ENCODE peak calls at places on chromosomes 7 and 10, in six cellular contexts. F is occipital lobe; R is cerebellum; W is effector memory CD8-positive, alpha-beta T cell; Q is EH; X is activated T-cell treated with anti-CD3 and anti-CD28 coated beads, Interleukin-2, amount 50 U/mL, for 1 hour. C is an unnamed sample.

GRCh38 chr10:45000138-45000763 is 472 bp upstream of the ZNF22 start:
- DNase-seq in F (no peak), R (no peak), W (no peak), Q (no peak), X (no peak), C (no peak)

GRCh38 chr7:30584970-30585369 is 9.7 kb upstream of the GARS1 start:
- DNase-seq in F (no peak), R (no peak), W (no peak), Q (no peak), X (no peak), C (no peak)

GRCh38 chr7:100371561-100372171 is 1.6 kb upstream of the PILRA start:
- DNase-seq in F (no peak), R (no peak), W (no peak), Q (no peak), X (no peak), C (no peak)

GRCh38 chr7:133735222-133735621 is 391.9 kb upstream of the LRGUK start:
- DNase-seq in F (no peak), R (no peak), W (no peak), Q (peak), X (no peak), C (no peak)

GRCh38 chr10:101411598-101411997 is 57.6 kb downstream of the BTRC start:
- DNase-seq in F (no peak), R (no peak), W (no peak), Q (no peak), X (no peak), C (no peak)

GRCh38 chr10:11178606-11179221 is 161.0 kb downstream of the CELF2 start:
- DNase-seq in F (peak), R (no peak), W (peak), Q (peak), X (peak), C (no peak)

GRCh38 chr7:36509962-36510361 is 120.3 kb downstream of the ANLN start:
- DNase-seq in F (no peak), R (no peak), W (no peak), Q (no peak), X (no peak), C (no peak)

GRCh38 chr7:112887-113286 is 79.5 kb upstream of the FAM20C start:
- DNase-seq in F (no peak), R (no peak), W (no peak), Q (no peak), X (no peak), C (no peak)

GRCh38 chr10:18713077-18713476 is 53.8 kb downstream of the ARL5B start:
- DNase-seq in F (no peak), R (no peak), W (no peak), Q (peak), X (no peak), C (no peak)

GRCh38 chr7:47204709-47205108 is 377.2 kb downstream of the TNS3 start:
- DNase-seq in F (no peak), R (no peak), W (no peak), Q (no peak), X (no peak), C (no peak)

GRCh38 chr10:121862624-121863023 is 65.2 kb downstream of the ATE1 start:
- DNase-seq in F (no peak), R (no peak), W (no peak), Q (no peak), X (no peak), C (no peak)

GRCh38 chr10:48788551-48788950 is 103.9 kb downstream of the WDFY4 start:
- DNase-seq in F (no peak), R (no peak), W (no peak), Q (no peak), X (no peak), C (no peak)

GRCh38 chr10:49000437-49001398 is 61.1 kb upstream of the LRRC18 start:
- DNase-seq in F (no peak), R (peak), W (no peak), Q (no peak), X (no peak), C (no peak)

GRCh38 chr7:156065400-156065799 is 253.1 kb upstream of the SHH start:
- DNase-seq in F (no peak), R (no peak), W (no peak), Q (no peak), X (no peak), C (no peak)

GRCh38 chr10:62302760-62303159 is 34.1 kb upstream of the RTKN2 start:
- DNase-seq in F (no peak), R (no peak), W (no peak), Q (no peak), X (no peak), C (no peak)

GRCh38 chr7:20407585-20408466 is 77.1 kb downstream of the ITGB8 start:
- DNase-seq in F (no peak), R (no peak), W (no peak), Q (no peak), X (no peak), C (no peak)

GRCh38 chr7:75756340-75757297 is 15.4 kb downstream of the CCL26 start:
- DNase-seq in F (no peak), R (no peak), W (no peak), Q (peak), X (no peak), C (no peak)

GRCh38 chr10:67017218-67017617 is 91.4 kb downstream of the LRRTM3 start:
- DNase-seq in F (no peak), R (no peak), W (no peak), Q (no peak), X (no peak), C (no peak)

GRCh38 chr7:18125536-18125935 is 97.9 kb upstream of the PRPS1L1 start:
- DNase-seq in F (no peak), R (no peak), W (no peak), Q (no peak), X (no peak), C (no peak)

GRCh38 chr7:55641811-55642210 is 69.5 kb upstream of the VOPP1 start:
- DNase-seq in F (no peak), R (no peak), W (no peak), Q (no peak), X (no peak), C (peak)

GRCh38 chr10:116626815-116627214 is 6.1 kb downstream of the PNLIPRP2 start:
- DNase-seq in F (no peak), R (no peak), W (no peak), Q (no peak), X (no peak), C (no peak)

GRCh38 chr7:45225560-45226335 is 68.2 kb downstream of the RAMP3 start:
- DNase-seq in F (no peak), R (peak), W (no peak), Q (no peak), X (no peak), C (no peak)

GRCh38 chr7:14894826-14895225 is 7.7 kb downstream of the DGKB start:
- DNase-seq in F (no peak), R (no peak), W (no peak), Q (no peak), X (no peak), C (no peak)

GRCh38 chr7:19122018-19122588 is 4.7 kb upstream of the TWIST1 start:
- DNase-seq in F (no peak), R (no peak), W (no peak), Q (peak), X (no peak), C (no peak)

GRCh38 chr7:36262286-36262685 is 109.2 kb downstream of the EEPD1 start:
- DNase-seq in F (no peak), R (no peak), W (no peak), Q (no peak), X (no peak), C (no peak)

GRCh38 chr10:90064295-90064694 is 362.9 kb downstream of the KIF20B start:
- DNase-seq in F (no peak), R (no peak), W (no peak), Q (no peak), X (no peak), C (no peak)

GRCh38 chr10:26437637-26438461 is at the start of gene APBB1IP:
- DNase-seq in F (peak), R (no peak), W (peak), Q (peak), X (peak), C (peak)

GRCh38 chr7:139016931-139017511 is 18.8 kb downstream of the ZC3HAV1L start:
- DNase-seq in F (peak), R (peak), W (peak), Q (peak), X (peak), C (no peak)

GRCh38 chr10:30765611-30766010 is 136.1 kb upstream of the LYZL2 start:
- DNase-seq in F (no peak), R (no peak), W (no peak), Q (no peak), X (no peak), C (no peak)

GRCh38 chr7:139671967-139672366 is 105.8 kb downstream of the HIPK2 start:
- DNase-seq in F (no peak), R (no peak), W (no peak), Q (peak), X (no peak), C (no peak)

GRCh38 chr10:9198611-9199010 is 1144.1 kb downstream of the GATA3 start:
- DNase-seq in F (no peak), R (no peak), W (no peak), Q (peak), X (no peak), C (no peak)

GRCh38 chr7:156021476-156021875 is 209.2 kb upstream of the SHH start:
- DNase-seq in F (no peak), R (no peak), W (no peak), Q (no peak), X (no peak), C (no peak)

GRCh38 chr10:12243860-12244620 is 48.1 kb downstream of the CDC123 start:
- DNase-seq in F (no peak), R (no peak), W (no peak), Q (no peak), X (no peak), C (peak)

GRCh38 chr7:47890606-47891005 is 57.7 kb downstream of the PKD1L1 start:
- DNase-seq in F (no peak), R (no peak), W (no peak), Q (no peak), X (no peak), C (no peak)

GRCh38 chr10:12418725-12419278 is 69.5 kb downstream of the CAMK1D start:
- DNase-seq in F (no peak), R (no peak), W (no peak), Q (no peak), X (no peak), C (no peak)

GRCh38 chr10:35056133-35056532 is 34.0 kb downstream of the CUL2 start:
- DNase-seq in F (no peak), R (no peak), W (no peak), Q (no peak), X (no peak), C (no peak)

GRCh38 chr10:35343739-35344138 is 7.4 kb downstream of the CCNY start:
- DNase-seq in F (no peak), R (no peak), W (no peak), Q (no peak), X (no peak), C (no peak)

GRCh38 chr10:30691601-30692015 is 62.1 kb upstream of the LYZL2 start:
- DNase-seq in F (no peak), R (no peak), W (no peak), Q (peak), X (no peak), C (no peak)